ENCODE peak calls at places on chromosomes 12 and 14, in six cellular contexts. A is A549, D is NB4, Y is K562, S is HepG2, N is GM12878. C is an unnamed sample.

GRCh38 chr12:111757361-111758119 is 9.2 kb upstream of the ALDH2 start:
- DNase-seq in N (no peak), D (peak; percentile 93), S (no peak), Y (no peak), A (no peak), C (no peak)

GRCh38 chr12:1590083-1590979 is 4.0 kb downstream of the FBXL14 start:
- DNase-seq in N (no peak), S (no peak), D (no peak), Y (no peak), A (no peak), C (no peak)

GRCh38 chr12:98743362-98743953 is 98.4 kb downstream of the APAF1 start:
- DNase-seq in N (no peak), D (peak; percentile 48), S (peak; percentile 30), Y (peak; percentile 61), A (peak; percentile 48), C (peak; percentile 42)

GRCh38 chr12:30154996-30155730 is 371.4 kb upstream of the TMTC1 start:
- DNase-seq in D (no peak), S (no peak), A (no peak), Y (no peak), N (no peak), C (no peak)

GRCh38 chr12:92290016-92290685 is 144.5 kb upstream of the BTG1 start:
- DNase-seq in S (no peak), Y (no peak), D (no peak), A (no peak), N (no peak), C (peak; percentile 58)

GRCh38 chr14:29905549-29905948 is 22.1 kb downstream of the PRKD1 start:
- DNase-seq in N (no peak), D (no peak), A (no peak), S (no peak), Y (no peak), C (no peak)

GRCh38 chr12:127245009-127245408 is 1022.0 kb upstream of the TMEM132C start:
- DNase-seq in S (no peak), A (no peak), Y (no peak), D (no peak), N (no peak), C (no peak)

GRCh38 chr14:90426031-90426540 is 29.3 kb downstream of the CALM1 start:
- DNase-seq in S (no peak), A (no peak), Y (no peak), D (no peak), N (no peak), C (no peak)

GRCh38 chr12:5648692-5649338 is 216.9 kb downstream of the NTF3 start:
- DNase-seq in D (peak; percentile 17), N (no peak), Y (peak; percentile 11), A (no peak), S (peak; percentile 27), C (no peak)

DNA sequence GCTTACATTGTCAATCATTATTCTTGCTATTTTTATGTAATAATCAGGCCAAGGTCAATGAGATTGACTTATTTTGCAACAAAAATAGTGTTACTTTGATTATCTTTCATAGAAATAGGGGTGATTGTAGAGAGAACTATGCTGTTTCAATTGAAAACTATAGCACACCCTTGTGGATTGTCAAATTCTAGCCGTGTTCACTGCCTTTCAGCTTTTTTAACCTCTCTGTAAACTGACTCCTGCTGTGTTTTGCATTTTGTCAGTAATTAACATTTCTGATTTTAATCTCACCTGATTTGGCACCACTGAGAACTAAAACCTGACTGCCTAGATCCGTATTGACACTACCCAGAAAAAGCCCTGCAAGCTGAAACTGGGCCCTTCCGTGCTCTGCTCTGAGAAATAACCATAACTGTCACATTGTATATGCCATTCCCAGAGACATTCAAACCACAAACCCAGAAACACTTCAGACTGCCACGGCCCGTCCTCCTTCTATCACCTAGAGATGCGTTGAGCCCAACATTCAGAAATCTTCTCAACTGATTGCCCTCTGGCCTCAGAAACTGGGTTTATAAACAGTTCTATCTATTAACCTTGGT is 26.6 kb upstream of the ETV6 start:
- DNase-seq in Y (no peak), S (no peak), A (no peak), N (peak; percentile 39), D (no peak), C (no peak)
- TF ChIP-seq CTCF in Y (no peak), S (peak; percentile 16), A (no peak), N (peak; percentile 25), D (no peak), C (peak; percentile 8)

DNA sequence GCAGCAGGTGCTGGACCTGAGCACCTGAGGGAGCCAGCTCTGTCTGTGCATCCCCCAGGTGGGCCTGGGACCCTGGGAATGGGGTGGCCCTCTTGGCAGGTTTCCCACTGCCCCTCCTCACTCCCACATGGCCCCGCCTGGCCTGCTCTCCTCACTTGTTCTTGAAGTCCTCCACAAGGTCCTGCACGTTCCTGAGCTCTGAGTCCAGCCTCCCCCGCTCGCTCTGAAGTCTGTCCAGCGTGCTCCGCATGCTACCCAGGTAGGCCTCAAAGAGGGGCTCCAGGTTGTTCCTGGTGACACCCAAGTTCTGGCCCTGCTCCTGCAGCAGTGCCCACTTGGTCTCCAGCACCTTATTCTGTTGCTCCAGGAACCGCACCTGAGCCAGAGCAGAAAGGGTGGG is 2.9 kb downstream of the KRT79 start:
- DNase-seq in D (no peak), N (no peak), S (no peak), Y (no peak), A (no peak), C (no peak)
- TF ChIP-seq MYC in D (no peak), N (no peak), S (no peak), Y (no peak), A (no peak), C (no peak)

DNA sequence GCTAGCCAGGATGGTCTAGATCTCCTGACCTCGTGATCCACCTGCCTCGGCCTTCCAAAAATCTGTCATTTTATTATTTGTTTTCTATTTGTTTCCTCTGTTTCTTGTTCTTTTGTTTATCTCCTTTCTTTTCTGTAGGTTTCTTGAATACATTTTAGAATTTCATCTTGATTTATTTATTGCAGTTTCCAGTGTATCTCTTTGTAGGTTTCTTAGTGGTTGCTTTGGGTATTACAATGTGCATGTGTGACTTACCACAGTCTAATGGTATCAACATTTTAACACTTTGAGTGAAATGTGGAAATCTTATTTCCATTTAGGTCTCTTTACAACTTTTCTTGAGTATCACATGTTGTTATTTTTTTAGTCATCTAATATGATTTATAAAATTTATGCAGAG is 29.9 kb upstream of the MUCL1 start:
- DNase-seq in A (no peak), Y (no peak), S (no peak), N (no peak), D (no peak), C (no peak)
- TF ChIP-seq CTCF in A (no peak), Y (no peak), S (no peak), N (peak; percentile 21), D (no peak), C (no peak)

GRCh38 chr12:104309446-104309993 is 6.0 kb downstream of the EID3 start:
- DNase-seq in N (no peak), Y (no peak), S (no peak), A (no peak), D (no peak), C (no peak)
- TF ChIP-seq MYC in N (no peak), Y (no peak), S (no peak), A (no peak), D (no peak), C (no peak)

DNA sequence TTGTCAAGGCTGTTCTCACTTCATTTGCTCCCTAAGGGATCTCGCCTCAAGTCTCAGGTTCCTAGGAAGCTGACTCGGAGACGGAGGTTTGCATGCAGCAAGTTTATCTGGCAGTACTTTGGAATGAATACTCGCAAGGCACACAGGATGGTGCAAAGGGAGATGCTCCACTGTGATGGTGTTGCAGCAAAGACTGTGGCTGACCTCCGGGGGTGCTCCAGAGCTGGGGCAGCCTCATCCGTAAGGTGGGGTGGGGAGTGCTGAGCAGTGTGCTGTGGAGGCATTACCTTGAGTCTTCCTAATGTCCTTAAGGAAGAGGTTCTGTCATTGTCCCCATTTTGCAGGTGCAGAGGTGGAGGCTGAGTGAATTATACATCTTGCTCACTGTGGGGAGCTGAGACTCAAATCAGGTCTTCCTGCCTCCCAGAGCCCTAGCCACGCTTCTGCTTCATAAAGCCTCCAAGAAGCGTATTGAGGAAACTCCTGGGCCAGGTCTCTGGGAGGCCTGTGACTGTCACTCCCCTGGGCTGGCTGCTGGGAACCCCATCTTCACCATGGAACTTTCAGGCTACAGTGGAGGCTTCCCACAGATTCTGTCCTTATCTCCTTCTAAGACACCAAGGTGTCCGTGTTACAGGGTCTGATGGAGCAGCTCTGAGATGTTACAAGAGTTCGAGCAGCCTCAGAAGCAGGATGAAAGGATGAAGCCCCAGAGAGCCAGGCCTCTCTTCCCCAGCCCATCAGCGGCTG is 39.5 kb downstream of the GALNT16 start:
- DNase-seq in N (no peak), S (no peak), A (no peak), Y (no peak), D (no peak), C (no peak)
- TF ChIP-seq CTCF in N (peak; percentile 52), S (no peak), A (no peak), Y (peak; percentile 16), D (peak; percentile 22), C (no peak)

DNA sequence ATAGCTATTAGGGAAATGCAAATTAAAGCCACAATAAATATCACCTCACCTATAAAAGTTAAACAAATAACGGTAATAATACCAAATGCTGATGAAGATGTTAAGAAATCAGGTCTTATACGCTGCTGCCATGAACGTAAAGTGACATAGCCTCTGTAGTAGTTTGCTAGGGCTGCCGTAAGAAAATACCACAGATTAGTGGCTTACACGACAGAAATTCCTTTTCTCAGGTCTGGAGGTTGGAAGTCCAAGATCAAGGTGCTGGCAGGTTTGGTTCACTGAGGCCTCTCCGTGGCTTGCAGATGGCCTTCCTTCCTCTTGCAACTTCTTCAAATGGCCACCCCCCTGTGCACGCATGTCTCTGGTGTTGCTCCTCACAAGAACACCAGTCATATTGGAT is 22.0 kb upstream of the STYK1 start:
- DNase-seq in Y (no peak), N (no peak), S (no peak), A (no peak), D (peak; percentile 7), C (no peak)
- TF ChIP-seq MYC in Y (no peak), N (no peak), S (no peak), A (no peak), D (no peak), C (no peak)

DNA sequence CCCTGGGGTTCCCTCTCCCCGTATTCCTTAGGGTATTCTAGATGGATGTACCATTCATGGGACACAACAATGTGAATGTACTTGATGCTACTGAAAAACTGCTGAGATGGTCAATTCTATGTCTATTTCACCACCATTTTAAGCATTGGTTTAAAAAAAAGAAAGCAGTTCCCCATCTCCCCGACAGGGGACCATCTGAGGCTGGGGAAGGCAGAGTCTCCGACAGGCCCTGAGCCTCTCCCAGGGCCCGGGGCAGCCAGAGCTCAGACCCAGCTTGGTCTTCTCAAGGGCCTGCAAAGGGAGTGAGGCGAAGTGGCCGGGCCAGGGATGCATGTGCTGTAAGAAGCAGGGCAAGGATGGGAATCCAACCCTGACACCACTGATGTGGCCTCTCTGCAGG is 234.2 kb downstream of the BCL11B start:
- DNase-seq in N (no peak), Y (peak; percentile 14), S (no peak), A (no peak), D (peak; percentile 85), C (no peak)
- TF ChIP-seq CTCF in N (no peak), Y (peak; percentile 13), S (no peak), A (no peak), D (peak; percentile 46), C (no peak)

C was measured in endothelial cell of umbilical vein.